ENCODE peak calls at places on chromosomes 7 and 10, in ten cellular contexts. P, H, B, U, Y, V, R, M, S and N are unnamed samples.

GRCh38 chr7:77727527-77727926 is 31.3 kb downstream of the RSBN1L start:
- DNase-seq in R (peak), P (no peak), S (no peak), H (no peak), B (no peak), M (no peak), U (no peak), V (no peak), Y (no peak), N (no peak)

GRCh38 chr10:49768329-49768728 is 6.2 kb upstream of the OGDHL start:
- DNase-seq in S (no peak), H (peak), M (no peak), V (no peak), B (no peak), P (no peak), Y (no peak), U (no peak), R (no peak), N (no peak)

GRCh38 chr7:66961096-66961495 is 34.3 kb downstream of the SBDS start:
- DNase-seq in P (no peak), Y (no peak), R (no peak), S (no peak), U (no peak), V (no peak), B (no peak), H (no peak), M (no peak), N (no peak)

GRCh38 chr7:129739427-129739826 is 127.9 kb downstream of the NRF1 start:
- DNase-seq in U (no peak), H (no peak), M (no peak), R (no peak), S (peak), Y (no peak), P (peak), V (no peak), B (no peak), N (peak)

GRCh38 chr7:87047-87446 is 105.3 kb upstream of the FAM20C start:
- DNase-seq in B (no peak), R (no peak), U (no peak), S (no peak), P (no peak), M (no peak), Y (peak), H (no peak), V (no peak), N (peak)

GRCh38 chr10:114343623-114344306 is 60.5 kb downstream of the AFAP1L2 start:
- DNase-seq in M (no peak), S (no peak), B (no peak), H (no peak), R (no peak), Y (no peak), P (no peak), U (no peak), V (no peak), N (no peak)

GRCh38 chr10:43238462-43238861 is 28.4 kb downstream of the RASGEF1A start:
- DNase-seq in H (no peak), P (no peak), B (no peak), S (no peak), M (no peak), R (no peak), V (no peak), Y (no peak), U (no peak), N (peak)

GRCh38 chr7:128122577-128123290 is 91.5 kb upstream of the LRRC4 start:
- DNase-seq in V (no peak), M (no peak), R (no peak), H (no peak), P (no peak), B (no peak), Y (no peak), S (no peak), U (no peak), N (no peak)

GRCh38 chr10:95295031-95295755 is 4.4 kb upstream of the PDLIM1 start:
- DNase-seq in M (no peak), P (peak), S (peak), Y (peak), V (peak), R (peak), B (no peak), H (peak), U (no peak), N (no peak)

GRCh38 chr7:15686209-15686956 is at the start of gene MEOX2:
- DNase-seq in S (peak), R (peak), P (peak), H (peak), M (peak), Y (no peak), U (peak), V (no peak), B (peak), N (peak)

GRCh38 chr7:151631968-151632749 is 112.5 kb upstream of the RHEB start:
- DNase-seq in V (peak), P (peak), H (peak), S (peak), R (peak), Y (peak), B (peak), M (peak), U (no peak), N (peak)

GRCh38 chr7:18225067-18225466 is 197.4 kb upstream of the PRPS1L1 start:
- DNase-seq in Y (no peak), M (no peak), P (no peak), S (no peak), U (no peak), H (no peak), R (no peak), B (no peak), V (no peak), N (no peak)

GRCh38 chr7:74092964-74093339 is 9.3 kb downstream of the LIMK1 start:
- DNase-seq in U (no peak), Y (no peak), M (no peak), H (peak), B (no peak), S (peak), P (peak), V (peak), R (no peak), N (peak)
- TF ChIP-seq POLR2A in U (no peak), Y (no peak), M (no peak), H (no peak), B (peak), S (no peak), P (no peak), V (peak), R (no peak), N (no peak)

DNA sequence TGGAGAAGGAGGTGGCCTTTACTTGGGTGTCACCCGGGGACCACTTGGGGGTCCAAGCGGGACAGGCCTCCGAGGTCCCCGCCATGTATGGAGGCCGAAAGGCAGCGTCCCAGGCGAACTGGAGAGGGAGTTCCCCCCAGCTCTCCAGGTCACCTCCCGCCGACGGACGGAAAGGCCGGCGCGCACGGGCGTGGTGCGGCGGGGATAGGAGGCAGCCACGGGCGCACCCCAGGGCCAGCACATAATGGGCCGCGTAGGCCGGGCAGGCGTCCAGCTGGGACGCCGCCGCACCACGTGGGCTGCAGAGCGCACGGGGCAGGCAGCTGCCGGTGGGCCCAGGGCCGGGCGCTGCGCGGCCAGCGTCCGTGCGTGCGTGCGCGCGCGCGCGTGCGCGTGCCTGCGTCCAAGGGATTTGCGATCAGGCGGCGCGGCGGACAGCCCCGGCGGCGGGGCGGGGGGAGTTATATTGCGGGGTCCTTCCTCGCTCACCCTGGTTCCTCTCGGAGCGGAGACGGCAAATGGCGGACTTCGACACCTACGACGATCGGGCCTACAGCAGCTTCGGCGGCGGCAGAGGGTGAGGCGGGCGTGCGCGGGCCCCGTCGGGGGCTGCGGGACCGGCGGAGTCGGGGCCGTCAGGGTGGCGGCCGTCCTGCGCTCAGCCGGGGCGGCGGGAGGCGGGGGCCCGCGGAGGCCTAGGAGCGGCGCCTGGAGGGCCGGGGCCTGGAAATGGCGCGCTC is at the start of gene EIF4H:
- DNase-seq in B (peak), M (peak), U (peak), V (peak), Y (peak), S (peak), P (peak), R (peak), H (peak), N (peak)
- TF ChIP-seq POLR2A in B (peak), M (peak), U (peak), V (peak), Y (no peak), S (peak), P (peak), R (peak), H (peak), N (peak)

GRCh38 chr10:3803884-3804741 is 19.1 kb upstream of the KLF6 start:
- DNase-seq in B (no peak), P (no peak), U (no peak), Y (no peak), M (no peak), V (no peak), R (no peak), H (no peak), S (peak), N (no peak)

GRCh38 chr10:3803295-3803883 is 18.4 kb upstream of the KLF6 start:
- DNase-seq in V (no peak), Y (no peak), U (no peak), P (peak), H (no peak), B (no peak), S (peak), M (no peak), R (no peak), N (no peak)

GRCh38 chr10:3805791-3806381 is 20.9 kb upstream of the KLF6 start:
- DNase-seq in B (peak), M (no peak), Y (no peak), H (no peak), R (no peak), U (no peak), P (peak), V (no peak), S (peak), N (no peak)

GRCh38 chr10:3806603-3807002 is 21.6 kb upstream of the KLF6 start:
- DNase-seq in S (peak), B (no peak), M (no peak), U (no peak), Y (peak), P (peak), H (no peak), R (no peak), V (no peak), N (no peak)

DNA sequence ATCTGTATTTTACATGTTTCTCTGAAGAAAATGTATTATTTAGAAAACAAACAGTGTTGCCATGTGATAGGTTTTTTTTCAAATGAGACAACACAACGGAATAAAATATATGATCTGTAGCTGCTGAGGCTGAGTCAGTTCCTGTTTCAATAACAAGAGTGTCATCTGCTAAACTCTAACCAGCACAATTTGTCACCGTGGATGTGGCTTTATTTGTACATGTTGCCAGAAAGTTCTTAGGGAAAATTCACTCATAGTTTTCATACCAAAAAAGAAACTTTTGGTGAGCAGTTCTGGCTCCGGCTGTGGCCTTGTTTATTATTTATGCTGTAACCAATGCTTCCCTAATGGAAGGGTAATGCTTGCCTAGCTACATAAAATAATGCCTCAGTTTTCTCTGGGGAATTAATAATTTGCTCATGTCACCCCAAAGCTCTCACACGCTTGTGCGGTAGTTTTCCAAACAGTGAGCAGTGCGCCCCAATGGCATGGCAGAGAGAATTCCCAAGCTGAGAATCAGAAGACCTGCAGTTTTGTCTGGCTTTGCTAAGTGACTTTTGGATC is 20.3 kb upstream of the KLF6 start:
- DNase-seq in H (no peak), M (no peak), Y (no peak), P (peak), U (no peak), R (no peak), B (peak), S (peak), V (no peak), N (peak)
- TF ChIP-seq POLR2A in H (no peak), M (no peak), Y (no peak), P (no peak), U (no peak), R (no peak), B (no peak), S (no peak), V (no peak), N (no peak)

GRCh38 chr7:99438573-99439480 is at the start of the genes CPSF4 and PTCD1:
- DNase-seq in V (peak), Y (peak), R (peak), B (peak), U (peak), P (peak), H (peak), S (peak), M (peak), N (peak)
- TF ChIP-seq POLR2A in V (peak), Y (no peak), R (peak), B (peak), U (no peak), P (peak), H (peak), S (peak), M (peak), N (peak)

GRCh38 chr10:47167591-47167990 is 132.4 kb upstream of the GDF10 start:
- DNase-seq in M (no peak), V (no peak), S (no peak), P (no peak), R (no peak), H (no peak), B (no peak), Y (no peak), U (no peak), N (no peak)
- TF ChIP-seq POLR2A in M (no peak), V (no peak), S (no peak), P (no peak), R (no peak), H (no peak), B (no peak), Y (no peak), U (no peak), N (no peak)

GRCh38 chr10:124092270-124093075 is 925 bp downstream of the CHST15 start:
- DNase-seq in H (peak), U (no peak), B (peak), R (peak), S (no peak), M (peak), P (peak), Y (peak), V (peak), N (peak)
- TF ChIP-seq POLR2A in H (no peak), U (no peak), B (no peak), R (peak), S (no peak), M (no peak), P (peak), Y (no peak), V (no peak), N (peak)

GRCh38 chr10:24235471-24235870 is 26.5 kb downstream of the KIAA1217 start:
- DNase-seq in B (no peak), S (no peak), Y (no peak), P (no peak), U (no peak), R (no peak), H (no peak), M (no peak), V (no peak), N (no peak)
- TF ChIP-seq POLR2A in B (no peak), S (no peak), Y (no peak), P (no peak), U (no peak), R (no peak), H (no peak), M (no peak), V (no peak), N (no peak)